ENCODE peak calls at places on chromosome 19, in nine cellular contexts. F is left ventricle myocardium inferior, J is foreskin keratinocyte, Y is body of pancreas, U is left lung, G is tibial nerve, A is spleen, V is ovary, L is cardiac muscle cell. D is an unnamed sample.
A peak's percentile ranks its signal among the peaks of the same experiment; 100 is the strongest.

GRCh38 chr19:46624958-46625661 is at the start of gene PTGIR:
- DNase-seq in G (peak; percentile 74), Y (peak; percentile 54), U (peak; percentile 72), F (peak; percentile 81), V (no peak), J (no peak), A (no peak), L (peak; percentile 90), D (peak; percentile 96)

GRCh38 chr19:48492925-48493717 is 18.5 kb downstream of the LMTK3 start:
- DNase-seq in V (peak; percentile 95), L (peak; percentile 99), U (peak; percentile 97), Y (peak; percentile 97), A (peak; percentile 94), G (peak; percentile 96), F (peak; percentile 94), J (peak; percentile 88), D (peak; percentile 97)

GRCh38 chr19:35310811-35311465 is 18.0 kb upstream of the CD22 start:
- DNase-seq in A (no peak), Y (no peak), U (no peak), L (no peak), J (no peak), V (no peak), G (no peak), F (no peak), D (no peak)

GRCh38 chr19:42199440-42200115 is 17.9 kb downstream of the DEDD2 start:
- DNase-seq in Y (no peak), J (peak; percentile 80), G (no peak), U (peak; percentile 83), A (peak; percentile 94), V (no peak), L (no peak), F (peak; percentile 35), D (no peak)

GRCh38 chr19:44628793-44629192 is 14.9 kb upstream of the PVR start:
- DNase-seq in Y (no peak), F (no peak), A (no peak), U (no peak), L (no peak), V (no peak), G (no peak), J (no peak), D (no peak)

GRCh38 chr19:36115453-36116343 is at the start of gene TBCB:
- DNase-seq in J (peak; percentile 9), L (peak; percentile 45), Y (no peak), V (no peak), A (peak; percentile 96), G (peak; percentile 74), U (peak; percentile 88), F (peak; percentile 86), D (no peak)

GRCh38 chr19:33703821-33704220 is 82.1 kb downstream of the CHST8 start:
- DNase-seq in A (peak; percentile 59), V (peak; percentile 7), J (no peak), G (no peak), Y (no peak), L (no peak), F (no peak), U (peak; percentile 10), D (no peak)

GRCh38 chr19:42110658-42111057 is 21.6 kb downstream of the POU2F2 start:
- DNase-seq in U (no peak), L (no peak), G (no peak), A (no peak), F (no peak), J (no peak), V (no peak), Y (no peak), D (no peak)

GRCh38 chr19:8240274-8241229 is 31.4 kb downstream of the CERS4 start:
- DNase-seq in F (peak; percentile 89), L (peak; percentile 98), Y (peak; percentile 98), U (peak; percentile 94), A (peak; percentile 93), J (peak; percentile 47), G (peak; percentile 75), V (peak; percentile 94), D (peak; percentile 77)

GRCh38 chr19:34504273-34504808 is 22.8 kb downstream of the WTIP start:
- DNase-seq in G (no peak), Y (no peak), L (no peak), V (no peak), U (peak; percentile 19), A (no peak), F (no peak), J (no peak), D (peak; percentile 5)

GRCh38 chr19:31372245-31372781 is 23.1 kb upstream of the TSHZ3 start:
- DNase-seq in V (no peak), U (no peak), L (no peak), Y (no peak), F (no peak), A (no peak), G (no peak), J (no peak), D (no peak)

GRCh38 chr19:14198384-14199376 is 7.3 kb downstream of the ADGRL1 start:
- DNase-seq in A (no peak), F (no peak), J (no peak), Y (no peak), V (no peak), G (no peak), U (no peak), L (peak; percentile 46), D (no peak)
- TF ChIP-seq CTCF in A (no peak), F (no peak), J (peak; percentile 22), Y (no peak), V (no peak), G (no peak), U (no peak), L (no peak), D (no peak)

GRCh38 chr19:9848761-9849160 is 13.6 kb downstream of the PIN1 start:
- DNase-seq in F (no peak), V (no peak), G (no peak), Y (peak; percentile 40), J (no peak), A (no peak), L (no peak), U (no peak), D (no peak)

GRCh38 chr19:9849786-9850185 is 14.7 kb downstream of the PIN1 start:
- DNase-seq in U (no peak), A (no peak), G (no peak), J (no peak), Y (no peak), L (no peak), F (no peak), V (no peak), D (no peak)

GRCh38 chr19:9850235-9850959 is 15.3 kb downstream of the PIN1 start:
- DNase-seq in J (no peak), Y (peak; percentile 37), U (no peak), L (no peak), V (no peak), F (no peak), G (no peak), A (no peak), D (no peak)

GRCh38 chr19:9848060-9848459 is 12.9 kb downstream of the PIN1 start:
- DNase-seq in V (no peak), L (no peak), U (no peak), G (no peak), J (no peak), A (no peak), F (no peak), Y (no peak), D (no peak)

DNA sequence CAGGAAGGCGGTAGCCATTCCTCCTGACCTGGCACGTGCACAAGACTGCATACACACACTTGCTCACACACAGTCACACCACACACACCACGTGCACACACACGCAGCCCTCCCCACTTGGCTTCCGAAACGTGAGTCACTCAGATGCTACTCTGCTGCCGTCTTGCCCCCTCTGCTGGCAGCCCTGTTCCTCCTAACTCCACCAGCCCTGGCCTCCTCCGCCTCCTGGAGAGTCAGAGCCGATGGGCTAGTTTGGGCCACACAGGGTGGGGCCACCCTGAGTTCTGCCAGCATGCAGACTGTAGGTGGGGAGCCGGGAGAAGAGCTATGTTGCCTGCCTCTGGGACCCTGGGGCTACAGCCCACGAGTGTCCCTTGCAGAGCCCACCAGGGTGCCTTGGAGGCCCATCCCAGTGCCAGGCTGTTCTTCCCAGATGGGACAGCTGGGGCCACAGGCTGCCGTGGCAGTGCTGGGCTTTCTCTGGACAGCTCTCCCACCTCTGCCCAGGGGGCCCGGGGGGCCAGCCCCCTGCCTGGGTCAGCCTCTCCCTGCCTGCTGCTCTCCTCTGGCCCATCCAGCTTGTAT is 12.1 kb downstream of the PIN1 start:
- DNase-seq in J (peak; percentile 71), A (no peak), G (no peak), V (peak; percentile 65), F (no peak), U (no peak), L (peak; percentile 92), Y (peak; percentile 35), D (peak; percentile 58)
- H3K4me1 ChIP-seq in J (no peaks in the 10 kb centered on the region), A (no peaks in the 10 kb centered on the region), G (no peaks in the 10 kb centered on the region), V (peaks cover 4% of the 10 kb centered on the region), F (peaks cover 22% of the 10 kb centered on the region), U (no peaks in the 10 kb centered on the region), L (no peaks in the 10 kb centered on the region), Y (no peaks in the 10 kb centered on the region), D (peaks cover 7% of the 10 kb centered on the region)

DNA sequence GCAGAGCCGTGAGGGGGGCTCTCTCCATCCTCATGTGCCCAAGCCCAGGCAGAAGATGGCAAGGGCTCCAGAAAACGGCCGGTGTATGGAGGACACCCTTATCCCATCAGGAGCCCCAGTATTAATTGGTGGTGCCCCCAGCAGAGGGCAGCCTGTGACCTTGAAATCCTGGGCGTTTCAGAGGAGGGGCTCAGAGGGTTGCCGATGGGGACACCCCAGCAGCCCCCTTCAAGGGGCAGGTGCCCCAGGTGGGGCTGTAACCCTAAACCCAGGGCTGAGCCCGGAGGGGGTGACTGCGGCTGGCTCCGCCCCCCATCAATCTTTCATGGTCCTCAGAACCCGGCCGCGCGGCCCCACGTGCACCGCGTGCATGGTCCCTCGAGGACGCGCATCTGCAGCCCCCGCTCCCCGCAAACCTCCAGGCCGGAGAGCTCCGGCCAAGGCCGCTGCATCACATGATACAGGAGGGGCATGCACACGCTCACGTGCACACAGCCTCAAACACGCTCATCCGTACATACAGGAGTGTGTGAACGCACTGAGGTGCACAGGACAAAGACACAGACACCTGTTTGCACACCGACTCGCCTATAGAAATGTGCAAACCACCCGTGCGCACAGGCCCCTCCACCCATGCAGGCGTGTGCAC is 959 bp downstream of the RAB3A start:
- DNase-seq in U (peak; percentile 63), G (no peak), F (no peak), L (peak; percentile 29), A (peak; percentile 89), V (peak; percentile 85), Y (no peak), J (no peak), D (no peak)
- TF ChIP-seq CTCF in U (no peak), G (peak; percentile 34), F (peak; percentile 32), L (peak; percentile 23), A (no peak), V (no peak), Y (no peak), J (peak; percentile 54), D (peak; percentile 19)

DNA sequence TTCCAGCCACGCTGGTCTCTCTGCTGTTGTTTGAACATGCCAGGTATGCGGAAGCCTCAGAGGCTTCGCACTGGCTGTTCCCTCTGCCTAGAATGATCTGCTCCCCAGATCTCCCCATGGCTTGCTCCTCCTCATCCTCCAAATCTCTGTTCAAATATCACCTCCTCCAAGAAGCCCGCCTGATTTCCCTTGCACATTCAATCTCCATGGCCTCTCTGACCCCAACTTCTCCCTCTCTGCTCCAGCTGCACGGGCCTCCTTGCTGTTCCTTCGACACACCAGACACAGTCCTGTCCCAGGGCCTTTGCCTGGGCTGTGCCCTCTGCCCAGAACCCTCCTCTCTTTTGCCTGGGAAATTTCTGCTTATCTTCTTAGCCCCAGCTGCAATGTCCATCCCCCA is 52.5 kb upstream of the PTPRS start:
- DNase-seq in Y (no peak), F (no peak), V (no peak), U (no peak), J (no peak), A (no peak), G (no peak), L (no peak), D (no peak)
- H3K4me1 ChIP-seq in Y (no peaks in the 10 kb centered on the region), F (no peaks in the 10 kb centered on the region), V (no peaks in the 10 kb centered on the region), U (no peaks in the 10 kb centered on the region), J (no peaks in the 10 kb centered on the region), A (no peaks in the 10 kb centered on the region), G (no peaks in the 10 kb centered on the region), L (peaks cover 9% of the 10 kb centered on the region), D (no peaks in the 10 kb centered on the region)